ENCODE peak calls at places on chromosome 1, in six cellular contexts. K, I, D, H, F and R are unnamed samples.

GRCh38 chr1:217274927-217275616 is 355.8 kb downstream of the GPATCH2 start:
- DNase-seq in F (no peak), D (no peak), K (no peak), H (no peak), I (no peak), R (no peak)

GRCh38 chr1:66335859-66336640 is 197.9 kb upstream of the SGIP1 start:
- DNase-seq in F (no peak), D (peak), K (peak), I (peak), H (no peak), R (no peak)

GRCh38 chr1:171441278-171441677 is 44.1 kb upstream of the PRRC2C start:
- DNase-seq in K (no peak), D (no peak), I (no peak), H (no peak), F (no peak), R (no peak)

GRCh38 chr1:29677028-29678024 is 441.0 kb downstream of the PTPRU start:
- DNase-seq in F (no peak), I (peak), D (no peak), K (no peak), H (no peak), R (no peak)

GRCh38 chr1:194233069-194233468 is 1046.7 kb upstream of the B3GALT2 start:
- DNase-seq in D (no peak), H (no peak), F (no peak), K (no peak), I (no peak), R (no peak)

GRCh38 chr1:91559838-91560514 is 59.3 kb downstream of the CDC7 start:
- DNase-seq in K (no peak), F (no peak), H (no peak), D (no peak), I (no peak), R (no peak)

GRCh38 chr1:28236656-28237331 is 870 bp downstream of the ATP5IF1 start:
- DNase-seq in F (no peak), H (no peak), I (no peak), K (no peak), D (no peak), R (no peak)

GRCh38 chr1:81876901-81877750 is 76.4 kb downstream of the ADGRL2 start:
- DNase-seq in F (no peak), D (no peak), K (no peak), I (no peak), H (no peak), R (no peak)

GRCh38 chr1:155205035-155205434 is 2.7 kb downstream of the THBS3 start:
- DNase-seq in I (no peak), H (no peak), F (no peak), D (no peak), K (no peak), R (no peak)

GRCh38 chr1:22916469-22916817 is 56.2 kb downstream of the LACTBL1 start:
- DNase-seq in I (peak), F (peak), K (no peak), D (no peak), H (peak), R (peak)

GRCh38 chr1:12088607-12089006 is 25.5 kb downstream of the TNFRSF8 start:
- DNase-seq in K (no peak), H (no peak), D (peak), F (no peak), I (no peak), R (no peak)

GRCh38 chr1:24830680-24831272 is 85.5 kb downstream of the CLIC4 start:
- DNase-seq in D (peak), H (peak), F (peak), K (no peak), I (peak), R (peak)